ENCODE peak calls at places on chromosomes 6 and 20, in nine cellular contexts. G is AG10803; Z is AG04450; B is Panc1; L is stimulated activated CD4-positive, alpha-beta T cell treated with anti-CD3 and anti-CD28 coated beads, Interleukin-2, amount 100 ng/mL, for 48 hours; E is lung; X is CD8-positive, alpha-beta T cell; K is COR-L47; O is CD4-positive, alpha-beta T cell. P is an unnamed sample.
A peak's percentile ranks its signal among the peaks of the same experiment; 100 is the strongest.

GRCh38 chr6:28816339-28816908 is 107.4 kb downstream of the TRIM27 start:
- DNase-seq in X (no peak), G (no peak), B (no peak), E (no peak), L (no peak), Z (no peak), O (no peak), K (no peak), P (no peak)

GRCh38 chr20:59836768-59837167 is 96.7 kb downstream of the SYCP2 start:
- DNase-seq in Z (no peak), K (no peak), O (no peak), E (peak; percentile 27), G (no peak), B (no peak), X (no peak), L (no peak), P (no peak)

GRCh38 chr20:57791178-57791945 is 81.5 kb upstream of the PMEPA1 start:
- DNase-seq in B (no peak), E (no peak), K (no peak), Z (no peak), G (no peak), O (no peak), X (no peak), L (no peak), P (no peak)

GRCh38 chr6:42692151-42692911 is 30.1 kb downstream of the PRPH2 start:
- DNase-seq in K (no peak), G (peak; percentile 58), B (no peak), E (peak; percentile 56), X (no peak), O (no peak), L (no peak), Z (no peak), P (peak; percentile 21)

GRCh38 chr6:127939442-127940066 is 38.7 kb upstream of the THEMIS start:
- DNase-seq in K (no peak), X (no peak), L (no peak), B (no peak), O (no peak), Z (no peak), G (peak; percentile 51), E (no peak), P (no peak)

GRCh38 chr6:41426438-41426851 is 91.0 kb downstream of the NCR2 start:
- DNase-seq in B (no peak), E (no peak), Z (no peak), L (no peak), X (no peak), G (no peak), O (no peak), K (no peak), P (no peak)

GRCh38 chr20:23939063-23939462 is 49.5 kb downstream of the GGTLC1 start:
- DNase-seq in O (no peak), E (no peak), Z (no peak), K (no peak), X (no peak), L (no peak), B (no peak), G (no peak), P (no peak)

GRCh38 chr20:62997626-62998025 is 9.1 kb downstream of the BHLHE23 start:
- DNase-seq in X (no peak), K (no peak), L (no peak), Z (no peak), E (no peak), O (no peak), B (no peak), G (no peak), P (no peak)

GRCh38 chr6:5556011-5556410 is 294.7 kb downstream of the FARS2 start:
- DNase-seq in G (no peak), E (no peak), K (no peak), B (no peak), X (no peak), L (no peak), O (no peak), Z (no peak), P (peak; percentile 48)

GRCh38 chr20:56511926-56512325 is 12.6 kb upstream of the FAM209A start:
- DNase-seq in O (no peak), Z (no peak), E (no peak), G (no peak), L (no peak), K (no peak), X (no peak), B (no peak), P (no peak)

GRCh38 chr6:17584241-17584803 is 15.8 kb upstream of the FAM8A1 start:
- DNase-seq in X (no peak), K (peak; percentile 71), Z (peak; percentile 64), G (peak; percentile 83), E (no peak), B (peak; percentile 61), L (no peak), O (no peak), P (peak; percentile 64)

GRCh38 chr20:10352934-10353866 is 80.8 kb downstream of the MKKS start:
- DNase-seq in Z (no peak), X (no peak), L (no peak), O (no peak), K (no peak), B (no peak), E (no peak), G (no peak), P (no peak)

GRCh38 chr20:4507288-4507719 is 214.4 kb upstream of the PRND start:
- DNase-seq in Z (peak; percentile 82), O (no peak), E (no peak), X (no peak), K (no peak), B (no peak), L (no peak), G (peak; percentile 97), P (peak; percentile 67)

GRCh38 chr6:28944412-28945006 is 20.7 kb upstream of the TRIM27 start:
- DNase-seq in K (peak; percentile 32), Z (peak; percentile 66), O (peak; percentile 44), B (peak; percentile 93), L (peak; percentile 78), G (peak; percentile 76), E (peak; percentile 68), X (peak; percentile 62), P (no peak)

GRCh38 chr6:169719117-169719516 is 5.2 kb downstream of the PHF10 start:
- DNase-seq in L (no peak), K (no peak), O (no peak), X (no peak), Z (no peak), B (no peak), E (no peak), G (no peak), P (no peak)